ENCODE peak calls at places on chromosome 11, in nine cellular contexts. One of them, this sample, is unnamed.

GRCh38 chr11:69501891-69502860 is 20.7 kb downstream of the LINC01488 start:
- DNase-seq in PC-3: no peak
- DNase-seq in Peyer's patch: no peak
- DNase-seq in OCI-LY7: no peak
- DNase-seq in brain microvascular endothelial cell: no peak
- DNase-seq in body of pancreas: no peak
- DNase-seq in upper lobe of right lung: peak
- DNase-seq in BJ: no peak
- DNase-seq in K562: no peak
- DNase-seq in this sample: no peak

GRCh38 chr11:45400594-45400993 is 114.5 kb upstream of the SYT13 start:
- DNase-seq in Peyer's patch: no peak
- DNase-seq in brain microvascular endothelial cell: peak
- DNase-seq in K562: no peak
- DNase-seq in BJ: peak
- DNase-seq in upper lobe of right lung: no peak
- DNase-seq in body of pancreas: no peak
- DNase-seq in OCI-LY7: no peak
- DNase-seq in PC-3: peak
- DNase-seq in this sample: peak

GRCh38 chr11:59199546-59200420 is 12.9 kb downstream of the MPEG1 start:
- DNase-seq in PC-3: no peak
- DNase-seq in Peyer's patch: no peak
- DNase-seq in upper lobe of right lung: no peak
- DNase-seq in brain microvascular endothelial cell: no peak
- DNase-seq in OCI-LY7: no peak
- DNase-seq in K562: no peak
- DNase-seq in BJ: no peak
- DNase-seq in body of pancreas: no peak
- DNase-seq in this sample: no peak

GRCh38 chr11:75406338-75406777 is 7.0 kb downstream of the RPS3 start:
- DNase-seq in upper lobe of right lung: no peak
- DNase-seq in BJ: no peak
- DNase-seq in body of pancreas: no peak
- DNase-seq in K562: peak
- DNase-seq in PC-3: peak
- DNase-seq in brain microvascular endothelial cell: no peak
- DNase-seq in OCI-LY7: no peak
- DNase-seq in Peyer's patch: no peak
- DNase-seq in this sample: no peak

GRCh38 chr11:59365621-59366020 is 6.9 kb downstream of the OR5AN1 start:
- DNase-seq in body of pancreas: no peak
- DNase-seq in Peyer's patch: no peak
- DNase-seq in PC-3: no peak
- DNase-seq in BJ: no peak
- DNase-seq in upper lobe of right lung: no peak
- DNase-seq in K562: no peak
- DNase-seq in brain microvascular endothelial cell: no peak
- DNase-seq in OCI-LY7: no peak
- DNase-seq in this sample: no peak

GRCh38 chr11:67561971-67562560 is 21.5 kb upstream of the GSTP1 start:
- DNase-seq in Peyer's patch: no peak
- DNase-seq in upper lobe of right lung: no peak
- DNase-seq in body of pancreas: no peak
- DNase-seq in PC-3: peak
- DNase-seq in brain microvascular endothelial cell: no peak
- DNase-seq in K562: no peak
- DNase-seq in BJ: no peak
- DNase-seq in OCI-LY7: no peak
- DNase-seq in this sample: no peak

GRCh38 chr11:132078677-132079076 is 708.3 kb downstream of the NTM start:
- DNase-seq in upper lobe of right lung: no peak
- DNase-seq in body of pancreas: no peak
- DNase-seq in brain microvascular endothelial cell: no peak
- DNase-seq in K562: no peak
- DNase-seq in Peyer's patch: no peak
- DNase-seq in BJ: no peak
- DNase-seq in OCI-LY7: no peak
- DNase-seq in PC-3: no peak
- DNase-seq in this sample: no peak

GRCh38 chr11:118644496-118644895 is 35.0 kb downstream of the TREH start:
- DNase-seq in brain microvascular endothelial cell: no peak
- DNase-seq in upper lobe of right lung: no peak
- DNase-seq in BJ: no peak
- DNase-seq in K562: no peak
- DNase-seq in OCI-LY7: no peak
- DNase-seq in body of pancreas: no peak
- DNase-seq in PC-3: no peak
- DNase-seq in Peyer's patch: no peak
- DNase-seq in this sample: no peak

GRCh38 chr11:94926698-94927237 is 46.6 kb downstream of the CWC15 start:
- DNase-seq in body of pancreas: peak
- DNase-seq in OCI-LY7: no peak
- DNase-seq in BJ: peak
- DNase-seq in PC-3: peak
- DNase-seq in K562: no peak
- DNase-seq in Peyer's patch: no peak
- DNase-seq in brain microvascular endothelial cell: peak
- DNase-seq in upper lobe of right lung: peak
- DNase-seq in this sample: peak

GRCh38 chr11:129643031-129643721 is 172.5 kb upstream of the TMEM45B start:
- DNase-seq in PC-3: peak
- DNase-seq in brain microvascular endothelial cell: peak
- DNase-seq in upper lobe of right lung: no peak
- DNase-seq in Peyer's patch: no peak
- DNase-seq in body of pancreas: no peak
- DNase-seq in K562: no peak
- DNase-seq in OCI-LY7: no peak
- DNase-seq in BJ: peak
- DNase-seq in this sample: peak

GRCh38 chr11:21464601-21465193 is 728.2 kb upstream of the ANO5 start:
- DNase-seq in upper lobe of right lung: no peak
- DNase-seq in K562: no peak
- DNase-seq in brain microvascular endothelial cell: no peak
- DNase-seq in PC-3: no peak
- DNase-seq in OCI-LY7: no peak
- DNase-seq in BJ: no peak
- DNase-seq in Peyer's patch: no peak
- DNase-seq in body of pancreas: no peak
- DNase-seq in this sample: no peak

GRCh38 chr11:17683378-17684161 is 35.8 kb upstream of the MYOD1 start:
- DNase-seq in Peyer's patch: no peak
- DNase-seq in BJ: peak
- DNase-seq in K562: no peak
- DNase-seq in PC-3: peak
- DNase-seq in upper lobe of right lung: no peak
- DNase-seq in body of pancreas: no peak
- DNase-seq in OCI-LY7: no peak
- DNase-seq in brain microvascular endothelial cell: peak
- DNase-seq in this sample: peak

GRCh38 chr11:2770556-2771301 is 70.9 kb upstream of the KCNQ1OT1 start:
- DNase-seq in brain microvascular endothelial cell: no peak
- DNase-seq in body of pancreas: no peak
- DNase-seq in Peyer's patch: no peak
- DNase-seq in upper lobe of right lung: peak
- DNase-seq in OCI-LY7: no peak
- DNase-seq in PC-3: no peak
- DNase-seq in BJ: no peak
- DNase-seq in K562: no peak
- DNase-seq in this sample: no peak

GRCh38 chr11:10307411-10308207 is 2.7 kb downstream of the ADM start:
- DNase-seq in OCI-LY7: peak
- DNase-seq in BJ: peak
- DNase-seq in K562: peak
- DNase-seq in brain microvascular endothelial cell: peak
- DNase-seq in Peyer's patch: peak
- DNase-seq in body of pancreas: peak
- DNase-seq in upper lobe of right lung: peak
- DNase-seq in PC-3: peak
- DNase-seq in this sample: peak

GRCh38 chr11:72225411-72225951 is 914 bp downstream of the INPPL1 start:
- DNase-seq in PC-3: peak
- DNase-seq in upper lobe of right lung: no peak
- DNase-seq in BJ: no peak
- DNase-seq in brain microvascular endothelial cell: no peak
- DNase-seq in K562: peak
- DNase-seq in Peyer's patch: peak
- DNase-seq in body of pancreas: no peak
- DNase-seq in OCI-LY7: peak
- DNase-seq in this sample: no peak

GRCh38 chr11:64268028-64268686 is 16.3 kb downstream of the BAD start:
- DNase-seq in brain microvascular endothelial cell: no peak
- DNase-seq in OCI-LY7: no peak
- DNase-seq in PC-3: no peak
- DNase-seq in upper lobe of right lung: no peak
- DNase-seq in K562: peak
- DNase-seq in BJ: no peak
- DNase-seq in Peyer's patch: no peak
- DNase-seq in body of pancreas: no peak
- DNase-seq in this sample: no peak
- H3K4me3 ChIP-seq in brain microvascular endothelial cell: no peak
- H3K4me3 ChIP-seq in OCI-LY7: peak
- H3K4me3 ChIP-seq in PC-3: no peak
- H3K4me3 ChIP-seq in upper lobe of right lung: peak
- H3K4me3 ChIP-seq in K562: peak
- H3K4me3 ChIP-seq in BJ: peak
- H3K4me3 ChIP-seq in Peyer's patch: peak
- H3K4me3 ChIP-seq in body of pancreas: no peak
- H3K4me3 ChIP-seq in this sample: no peak

DNA sequence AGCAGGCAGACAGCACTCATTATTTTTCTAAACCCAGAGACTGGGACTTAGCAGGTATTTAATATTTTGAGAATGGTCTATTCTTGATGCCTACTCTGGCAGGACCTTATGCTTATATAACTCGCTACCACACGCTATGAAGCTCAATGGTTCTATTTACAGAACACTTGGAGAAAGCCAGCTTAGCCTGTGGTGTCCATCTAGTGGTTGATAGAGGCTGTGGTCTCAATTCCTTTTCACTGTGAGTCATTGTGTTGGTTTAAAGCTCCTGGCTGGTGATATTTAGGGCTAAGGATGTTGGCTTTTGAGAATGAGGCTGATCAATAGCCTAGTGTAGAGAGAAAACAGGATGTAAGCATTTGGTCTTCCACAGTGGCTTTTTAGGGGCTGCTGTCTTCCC is 206.4 kb downstream of the DBX1 start:
- DNase-seq in OCI-LY7: no peak
- DNase-seq in Peyer's patch: no peak
- DNase-seq in BJ: no peak
- DNase-seq in brain microvascular endothelial cell: peak
- DNase-seq in body of pancreas: peak
- DNase-seq in K562: peak
- DNase-seq in upper lobe of right lung: no peak
- DNase-seq in PC-3: peak
- DNase-seq in this sample: peak
- TF ChIP-seq CTCF in OCI-LY7: no peak
- TF ChIP-seq CTCF in Peyer's patch: no peak
- TF ChIP-seq CTCF in BJ: peak
- TF ChIP-seq CTCF in brain microvascular endothelial cell: peak
- TF ChIP-seq CTCF in body of pancreas: peak
- TF ChIP-seq CTCF in K562: peak
- TF ChIP-seq CTCF in upper lobe of right lung: peak
- TF ChIP-seq CTCF in PC-3: peak
- TF ChIP-seq CTCF in this sample: peak

DNA sequence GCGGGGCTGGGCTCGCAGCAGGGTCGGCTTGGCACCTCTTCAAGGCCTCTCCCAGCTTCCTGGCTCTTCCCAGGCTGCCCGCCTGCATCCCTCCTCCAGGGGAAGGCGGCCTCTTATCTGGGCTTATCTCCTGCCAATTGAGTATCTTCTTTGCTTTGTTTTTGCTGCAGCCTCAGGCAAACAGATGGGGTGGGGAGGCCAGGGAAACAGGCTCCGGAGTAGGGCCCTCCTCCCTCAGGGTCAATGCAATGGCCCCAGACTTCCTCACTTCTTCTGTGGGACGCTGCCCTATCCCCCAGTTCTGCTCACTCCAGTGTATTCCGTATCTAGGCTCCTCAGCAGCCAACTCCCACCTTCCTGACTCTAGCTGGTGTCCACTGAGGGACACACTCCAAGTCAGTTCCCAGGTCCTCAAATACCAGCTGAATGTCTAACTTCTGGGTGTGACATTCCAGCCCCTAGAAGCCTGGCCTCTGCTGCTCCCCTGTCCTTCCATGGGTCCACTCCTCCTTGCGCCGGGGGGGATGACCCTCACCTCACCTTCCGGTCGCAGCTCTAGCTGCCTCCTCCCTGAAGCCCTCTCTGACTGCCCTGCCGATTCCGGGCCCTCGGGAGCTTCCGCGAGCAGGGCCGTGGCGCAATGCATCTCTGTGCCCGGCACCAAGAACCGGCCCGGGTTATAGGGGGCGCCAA is 15.6 kb downstream of the BAD start:
- DNase-seq in brain microvascular endothelial cell: peak
- DNase-seq in PC-3: peak
- DNase-seq in K562: peak
- DNase-seq in body of pancreas: peak
- DNase-seq in upper lobe of right lung: peak
- DNase-seq in Peyer's patch: peak
- DNase-seq in OCI-LY7: peak
- DNase-seq in BJ: no peak
- DNase-seq in this sample: peak
- H3K4me3 ChIP-seq in brain microvascular endothelial cell: peak
- H3K4me3 ChIP-seq in PC-3: peak
- H3K4me3 ChIP-seq in K562: peak
- H3K4me3 ChIP-seq in body of pancreas: peak
- H3K4me3 ChIP-seq in upper lobe of right lung: peak
- H3K4me3 ChIP-seq in Peyer's patch: peak
- H3K4me3 ChIP-seq in OCI-LY7: peak
- H3K4me3 ChIP-seq in BJ: peak
- H3K4me3 ChIP-seq in this sample: peak

GRCh38 chr11:87743002-87743401 is 432.2 kb downstream of the RAB38 start:
- DNase-seq in K562: no peak
- DNase-seq in PC-3: peak
- DNase-seq in OCI-LY7: no peak
- DNase-seq in BJ: no peak
- DNase-seq in upper lobe of right lung: no peak
- DNase-seq in Peyer's patch: no peak
- DNase-seq in brain microvascular endothelial cell: no peak
- DNase-seq in body of pancreas: no peak
- DNase-seq in this sample: no peak
- TF ChIP-seq CTCF in K562: no peak
- TF ChIP-seq CTCF in PC-3: peak
- TF ChIP-seq CTCF in OCI-LY7: peak
- TF ChIP-seq CTCF in BJ: no peak
- TF ChIP-seq CTCF in upper lobe of right lung: peak
- TF ChIP-seq CTCF in Peyer's patch: no peak
- TF ChIP-seq CTCF in brain microvascular endothelial cell: peak
- TF ChIP-seq CTCF in body of pancreas: no peak
- TF ChIP-seq CTCF in this sample: no peak